ENCODE peak calls at places on chromosome 17, in six cellular contexts. A is H1, Q is HCT116, L is HepG2, H is K562, K is GM12878. P is an unnamed sample. For H3K79me2, the result is how much of the 10 kb centered on the place peaks cover.

GRCh38 chr17:72580321-72581127 is 459.7 kb downstream of the SOX9 start:
- DNase-seq in A (no peak), Q (no peak), L (peak), H (no peak), K (no peak), P (no peak)

GRCh38 chr17:15289285-15290185 is 24.4 kb upstream of the PMP22 start:
- DNase-seq in A (no peak), Q (no peak), L (peak), H (peak), K (no peak), P (peak)

GRCh38 chr17:9522074-9522473 is 53.5 kb downstream of the STX8 start:
- DNase-seq in A (no peak), Q (no peak), L (peak), H (no peak), K (no peak), P (peak)

GRCh38 chr17:79943354-79944241 is 92.1 kb downstream of the TBC1D16 start:
- DNase-seq in A (no peak), Q (no peak), L (no peak), H (no peak), K (no peak), P (no peak)

GRCh38 chr17:78238823-78239488 is 7.5 kb downstream of the TMEM235 start:
- DNase-seq in A (peak), Q (no peak), L (no peak), H (no peak), K (no peak), P (no peak)

GRCh38 chr17:60971515-60972369 is 294.1 kb downstream of the BCAS3 start:
- DNase-seq in A (peak), Q (peak), L (peak), H (peak), K (peak), P (peak)

GRCh38 chr17:20276430-20276829 is 190.9 kb downstream of the LGALS9B start:
- DNase-seq in A (no peak), Q (no peak), L (no peak), H (no peak), K (no peak), P (no peak)

GRCh38 chr17:43905400-43905984 is 1.8 kb downstream of the MPP2 start:
- DNase-seq in A (peak), Q (no peak), L (no peak), H (no peak), K (no peak), P (no peak)

GRCh38 chr17:78884876-78885667 is 17.9 kb downstream of the CEP295NL start:
- DNase-seq in A (no peak), Q (no peak), L (no peak), H (no peak), K (no peak), P (no peak)

GRCh38 chr17:77375917-77376651 is 235.3 kb downstream of the SEC14L1 start:
- DNase-seq in A (no peak), Q (no peak), L (no peak), H (no peak), K (no peak), P (no peak)

GRCh38 chr17:79752175-79752574 is 21.4 kb downstream of the ENPP7 start:
- DNase-seq in A (no peak), Q (no peak), L (no peak), H (no peak), K (no peak), P (no peak)

GRCh38 chr17:34249497-34249877 is 5.6 kb upstream of the CCL2 start:
- DNase-seq in A (no peak), Q (no peak), L (no peak), H (no peak), K (no peak), P (peak)

GRCh38 chr17:74336307-74336706 is 10.3 kb downstream of the KIF19 start:
- DNase-seq in A (no peak), Q (no peak), L (no peak), H (no peak), K (no peak), P (no peak)

GRCh38 chr17:9291912-9292562 is 270.7 kb downstream of the NTN1 start:
- DNase-seq in A (peak), Q (no peak), L (peak), H (peak), K (no peak), P (peak)

GRCh38 chr17:34926661-34927060 is 34.6 kb downstream of the CCT6B start:
- DNase-seq in A (no peak), Q (no peak), L (no peak), H (no peak), K (no peak), P (no peak)

GRCh38 chr17:2416010-2416734 is 15.3 kb upstream of the MNT start:
- DNase-seq in A (peak), Q (no peak), L (peak), H (peak), K (no peak), P (peak)

GRCh38 chr17:78330570-78331224 is 29.2 kb downstream of the SOCS3 start:
- DNase-seq in A (no peak), Q (peak), L (no peak), H (no peak), K (no peak), P (no peak)

GRCh38 chr17:3710951-3711383 is 12.7 kb upstream of the HASPIN start:
- DNase-seq in A (no peak), Q (no peak), L (no peak), H (no peak), K (peak), P (peak)

GRCh38 chr17:200604-200985 is 19.1 kb upstream of the DOC2B start:
- DNase-seq in A (no peak), Q (no peak), L (no peak), H (no peak), K (no peak), P (no peak)

GRCh38 chr17:61395409-61395982 is 4.1 kb upstream of the TBX2 start:
- DNase-seq in A (peak), Q (no peak), L (no peak), H (no peak), K (no peak), P (no peak)

GRCh38 chr17:77476920-77477805 is 336.4 kb downstream of the SEC14L1 start:
- DNase-seq in A (no peak), Q (no peak), L (no peak), H (no peak), K (no peak), P (peak)

GRCh38 chr17:3732171-3732570 is 8.5 kb downstream of the HASPIN start:
- DNase-seq in A (no peak), Q (no peak), L (peak), H (peak), K (peak), P (no peak)

GRCh38 chr17:82568997-82569393 is 49.5 kb downstream of the FOXK2 start:
- DNase-seq in A (no peak), Q (no peak), L (no peak), H (no peak), K (no peak), P (no peak)

GRCh38 chr17:8366231-8366630 is 10.3 kb downstream of the KRABD2 start:
- DNase-seq in A (no peak), Q (no peak), L (no peak), H (no peak), K (no peak), P (peak)

GRCh38 chr17:38572665-38573365 is 32.9 kb downstream of the SRCIN1 start:
- DNase-seq in A (no peak), Q (no peak), L (no peak), H (peak), K (no peak), P (no peak)

GRCh38 chr17:71430281-71430680 is 690.5 kb upstream of the SOX9 start:
- DNase-seq in A (no peak), Q (no peak), L (no peak), H (no peak), K (no peak), P (no peak)

GRCh38 chr17:32946375-32947135 is 18.6 kb downstream of the TMEM98 start:
- DNase-seq in A (no peak), Q (no peak), L (no peak), H (peak), K (no peak), P (no peak)

GRCh38 chr17:37082985-37083384 is 134.2 kb downstream of the AATF start:
- DNase-seq in A (no peak), Q (no peak), L (no peak), H (no peak), K (no peak), P (no peak)

GRCh38 chr17:67500261-67500660 is 123.2 kb downstream of the PITPNC1 start:
- DNase-seq in A (no peak), Q (no peak), L (no peak), H (no peak), K (no peak), P (no peak)

GRCh38 chr17:67322039-67322787 is 44.2 kb downstream of the PSMD12 start:
- DNase-seq in A (no peak), Q (no peak), L (no peak), H (no peak), K (no peak), P (no peak)

GRCh38 chr17:11598274-11599221 is at the start of gene DNAH9:
- DNase-seq in A (peak), Q (no peak), L (peak), H (peak), K (no peak), P (no peak)

GRCh38 chr17:13576661-13577526 is 24.8 kb downstream of the HS3ST3A1 start:
- DNase-seq in A (no peak), Q (peak), L (no peak), H (no peak), K (no peak), P (no peak)

GRCh38 chr17:12642034-12642433 is 23.7 kb upstream of the MYOCD start:
- DNase-seq in A (no peak), Q (no peak), L (no peak), H (no peak), K (no peak), P (no peak)

GRCh38 chr17:29585080-29585751 is 4.2 kb downstream of the GIT1 start:
- DNase-seq in A (no peak), Q (no peak), L (no peak), H (no peak), K (no peak), P (peak)
- H3K79me2 ChIP-seq in A (under half), Q (half or more), L (under half), H (under half), K (under half), P (half or more)

GRCh38 chr17:75485688-75486087 is 29.3 kb downstream of the TMEM94 start:
- DNase-seq in A (no peak), Q (no peak), L (no peak), H (no peak), K (no peak), P (no peak)

GRCh38 chr17:75487351-75488070 is 27.8 kb downstream of the CASKIN2 start:
- DNase-seq in A (no peak), Q (no peak), L (no peak), H (peak), K (no peak), P (no peak)

GRCh38 chr17:75486151-75486550 is 29.2 kb downstream of the CASKIN2 start:
- DNase-seq in A (no peak), Q (no peak), L (no peak), H (no peak), K (no peak), P (no peak)

GRCh38 chr17:75488693-75489510 is 26.4 kb downstream of the CASKIN2 start:
- DNase-seq in A (no peak), Q (no peak), L (no peak), H (no peak), K (no peak), P (no peak)

DNA sequence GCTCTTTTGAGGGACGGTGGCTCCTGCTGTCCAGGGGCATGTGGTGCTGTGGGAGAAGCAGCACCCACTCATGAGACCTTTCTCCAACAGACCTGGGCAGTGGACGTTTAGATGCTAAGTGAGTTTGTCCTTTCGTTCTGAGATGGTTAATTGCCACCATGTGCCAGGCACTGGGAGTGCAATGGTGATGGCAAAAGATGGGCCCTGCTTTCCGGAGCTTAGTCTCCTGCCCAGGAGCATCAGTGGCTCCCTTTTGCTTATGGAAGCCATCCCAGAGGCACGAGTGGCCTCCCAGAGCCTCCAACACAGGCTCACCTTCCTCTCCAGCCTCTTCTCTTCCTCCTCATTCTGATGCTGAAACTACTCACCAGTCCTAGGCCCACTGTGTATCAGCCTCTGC is 28.4 kb downstream of the CASKIN2 start:
- DNase-seq in A (no peak), Q (no peak), L (no peak), H (no peak), K (no peak), P (no peak)
- H3K4me3 ChIP-seq in A (no peak), Q (no peak), L (no peak), H (no peak), K (no peak), P (no peak)

GRCh38 chr17:47830991-47831933 is at the start of the genes LRRC46 and MRPL10:
- DNase-seq in A (peak), Q (peak), L (peak), H (peak), K (peak), P (peak)
- TF ChIP-seq POLR2A in A (peak), Q (peak), L (peak), H (peak), K (peak), P (peak)

DNA sequence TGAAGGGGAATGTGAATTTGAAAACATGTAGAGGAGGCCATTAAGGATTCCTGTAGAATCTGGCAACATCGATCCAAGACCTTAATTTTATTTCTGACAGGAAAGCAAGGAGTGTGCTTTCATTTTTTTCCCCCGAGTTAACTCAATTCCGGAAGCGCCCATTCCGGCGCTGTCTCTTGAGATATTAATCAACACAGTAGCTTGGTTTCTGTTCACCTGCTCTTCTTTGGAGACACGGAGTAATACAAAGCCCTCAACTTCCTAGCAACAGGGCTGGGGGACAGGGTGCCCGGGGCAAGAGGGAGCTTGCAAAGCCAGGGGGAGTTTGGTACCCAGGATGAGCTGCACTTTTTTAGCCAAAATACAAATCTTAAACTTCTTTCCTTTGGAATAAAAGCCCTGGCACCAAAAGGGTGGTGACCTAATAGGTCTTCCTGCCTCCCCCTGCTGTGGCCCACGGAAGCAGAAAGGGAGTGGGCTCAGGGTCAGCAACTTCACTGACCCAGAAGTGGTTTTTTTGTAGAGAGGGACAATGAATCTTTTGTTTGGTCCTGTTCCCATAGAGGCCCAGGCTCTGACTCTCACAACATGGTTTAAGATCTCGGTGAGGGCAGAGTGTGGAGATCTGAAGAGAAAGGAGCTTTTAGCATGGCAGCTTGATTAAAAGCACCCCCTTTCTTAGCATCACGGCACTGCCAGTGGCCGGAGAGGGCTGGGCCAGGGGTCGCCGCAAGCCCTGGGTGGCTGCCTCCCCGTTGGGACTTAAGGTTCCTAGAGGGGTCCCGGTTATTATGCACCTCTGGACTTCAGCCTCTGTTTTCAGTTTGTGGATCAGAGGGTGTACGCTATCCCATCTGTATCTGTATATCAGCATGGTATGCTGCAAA is 207.3 kb downstream of the CCDC182 start:
- DNase-seq in A (no peak), Q (no peak), L (peak), H (no peak), K (no peak), P (peak)
- H3K79me2 ChIP-seq in A (under half), Q (under half), L (under half), H (under half), K (under half), P (under half)

GRCh38 chr17:49576906-49577650 is 1.4 kb downstream of the NXPH3 start:
- DNase-seq in A (no peak), Q (no peak), L (no peak), H (no peak), K (no peak), P (no peak)
- H3K4me3 ChIP-seq in A (peak), Q (no peak), L (peak), H (peak), K (peak), P (peak)

GRCh38 chr17:41496803-41497484 is 7.2 kb upstream of the KRT36 start:
- DNase-seq in A (peak), Q (peak), L (peak), H (peak), K (peak), P (peak)
- TF ChIP-seq POLR2A in A (no peak), Q (peak), L (no peak), H (no peak), K (no peak), P (no peak)

GRCh38 chr17:50715471-50715870 is 3.9 kb upstream of the LUC7L3 start:
- DNase-seq in A (no peak), Q (no peak), L (no peak), H (no peak), K (no peak), P (no peak)

GRCh38 chr17:50721194-50722010 is 2.0 kb downstream of the LUC7L3 start:
- DNase-seq in A (no peak), Q (no peak), L (no peak), H (peak), K (no peak), P (peak)

GRCh38 chr17:50722746-50723145 is 3.3 kb downstream of the LUC7L3 start:
- DNase-seq in A (no peak), Q (no peak), L (no peak), H (no peak), K (no peak), P (no peak)

GRCh38 chr17:50719144-50719923 is at the start of gene LUC7L3:
- DNase-seq in A (peak), Q (peak), L (peak), H (peak), K (peak), P (peak)

GRCh38 chr17:50719924-50720805 is 762 bp downstream of the LUC7L3 start:
- DNase-seq in A (no peak), Q (no peak), L (no peak), H (no peak), K (no peak), P (no peak)
- H3K79me2 ChIP-seq in A (half or more), Q (half or more), L (half or more), H (half or more), K (half or more), P (half or more)

P was measured in endothelial cell of umbilical vein.